ENCODE peak calls at places on chromosome 16, in four cellular contexts. One of them, this sample, is unnamed.

GRCh38 chr16:15934991-15935390 is 14.4 kb upstream of the ABCC1 start:
- DNase-seq in AG09309: no peak
- DNase-seq in GM06990: no peak
- DNase-seq in heart left ventricle: no peak
- DNase-seq in this sample: no peak

GRCh38 chr16:2473999-2474876 is 689 bp upstream of the TBC1D24 start:
- DNase-seq in heart left ventricle: peak
- DNase-seq in GM06990: peak
- DNase-seq in AG09309: no peak
- DNase-seq in this sample: peak

GRCh38 chr16:84818989-84819643 is 669 bp upstream of the CRISPLD2 start:
- DNase-seq in GM06990: no peak
- DNase-seq in heart left ventricle: no peak
- DNase-seq in AG09309: no peak
- DNase-seq in this sample: no peak

GRCh38 chr16:66443269-66443652 is 16.2 kb downstream of the BEAN1 start:
- DNase-seq in heart left ventricle: no peak
- DNase-seq in GM06990: no peak
- DNase-seq in AG09309: no peak
- DNase-seq in this sample: no peak

GRCh38 chr16:72029567-72030271 is 21.2 kb downstream of the DHODH start:
- DNase-seq in heart left ventricle: no peak
- DNase-seq in AG09309: no peak
- DNase-seq in GM06990: no peak
- DNase-seq in this sample: no peak

GRCh38 chr16:80804451-80805383 is at the start of gene CDYL2:
- DNase-seq in heart left ventricle: peak
- DNase-seq in GM06990: peak
- DNase-seq in AG09309: no peak
- DNase-seq in this sample: peak

GRCh38 chr16:49986351-49987124 is 38.5 kb upstream of the CNEP1R1 start:
- DNase-seq in heart left ventricle: no peak
- DNase-seq in GM06990: no peak
- DNase-seq in AG09309: peak
- DNase-seq in this sample: no peak

GRCh38 chr16:67552476-67552875 is 9.8 kb upstream of the CTCF start:
- DNase-seq in GM06990: no peak
- DNase-seq in heart left ventricle: no peak
- DNase-seq in AG09309: no peak
- DNase-seq in this sample: peak

GRCh38 chr16:57590654-57591085 is 37.8 kb upstream of the ADGRG1 start:
- DNase-seq in heart left ventricle: no peak
- DNase-seq in GM06990: no peak
- DNase-seq in AG09309: peak
- DNase-seq in this sample: no peak

GRCh38 chr16:57256601-57257395 is 11.7 kb downstream of the ARL2BP start:
- DNase-seq in AG09309: no peak
- DNase-seq in GM06990: no peak
- DNase-seq in heart left ventricle: peak
- DNase-seq in this sample: no peak

GRCh38 chr16:3513892-3514600 is 13.2 kb downstream of the CLUAP1 start:
- DNase-seq in AG09309: no peak
- DNase-seq in heart left ventricle: no peak
- DNase-seq in GM06990: no peak
- DNase-seq in this sample: peak

DNA sequence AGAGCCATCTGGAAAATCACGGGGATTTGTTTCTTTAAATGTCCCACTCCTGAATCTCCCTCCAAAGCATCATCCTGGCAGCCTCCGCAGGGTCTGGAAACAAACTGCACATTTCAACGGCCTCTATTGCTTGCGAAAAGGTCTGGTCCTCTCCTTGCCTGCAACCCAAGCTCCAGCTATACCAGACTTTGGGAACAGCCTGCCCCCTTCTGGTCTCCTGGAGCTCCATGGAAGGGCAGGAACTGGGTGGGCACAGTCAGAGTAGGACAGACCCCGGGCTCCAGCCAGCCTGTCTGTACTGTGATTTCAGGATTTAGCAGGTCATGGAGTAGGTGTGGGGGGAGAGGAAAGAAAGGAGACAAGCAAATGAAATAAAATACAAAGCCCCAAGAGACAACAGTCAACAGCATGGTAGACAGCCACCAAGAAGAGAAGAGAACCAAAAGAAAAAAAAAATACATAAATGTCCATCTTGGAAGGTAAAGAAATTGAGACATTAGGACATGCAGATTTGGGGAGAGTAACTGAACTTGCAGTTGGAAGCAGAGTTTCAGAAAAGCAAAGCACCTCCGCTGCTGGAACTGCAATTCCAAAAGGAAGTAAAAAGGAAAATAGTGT is 2.7 kb downstream of the XYLT1 start:
- DNase-seq in GM06990: peak
- DNase-seq in AG09309: no peak
- DNase-seq in heart left ventricle: peak
- DNase-seq in this sample: peak
- H3K4me3 ChIP-seq in GM06990: no peak
- H3K4me3 ChIP-seq in AG09309: peak
- H3K4me3 ChIP-seq in heart left ventricle: no peak
- H3K4me3 ChIP-seq in this sample: no peak

GRCh38 chr16:4762205-4762604 is 4.8 kb downstream of the ZNF500 start:
- DNase-seq in AG09309: no peak
- DNase-seq in GM06990: no peak
- DNase-seq in heart left ventricle: peak
- DNase-seq in this sample: no peak
- TF ChIP-seq CTCF in AG09309: no peak
- TF ChIP-seq CTCF in GM06990: no peak
- TF ChIP-seq CTCF in heart left ventricle: no peak
- TF ChIP-seq CTCF in this sample: no peak

GRCh38 chr16:89422527-89422904 is 67.8 kb downstream of the ANKRD11 start:
- DNase-seq in AG09309: no peak
- DNase-seq in heart left ventricle: peak
- DNase-seq in GM06990: peak
- DNase-seq in this sample: peak
- H3K4me3 ChIP-seq in AG09309: no peak
- H3K4me3 ChIP-seq in heart left ventricle: no peak
- H3K4me3 ChIP-seq in GM06990: peak
- H3K4me3 ChIP-seq in this sample: peak

DNA sequence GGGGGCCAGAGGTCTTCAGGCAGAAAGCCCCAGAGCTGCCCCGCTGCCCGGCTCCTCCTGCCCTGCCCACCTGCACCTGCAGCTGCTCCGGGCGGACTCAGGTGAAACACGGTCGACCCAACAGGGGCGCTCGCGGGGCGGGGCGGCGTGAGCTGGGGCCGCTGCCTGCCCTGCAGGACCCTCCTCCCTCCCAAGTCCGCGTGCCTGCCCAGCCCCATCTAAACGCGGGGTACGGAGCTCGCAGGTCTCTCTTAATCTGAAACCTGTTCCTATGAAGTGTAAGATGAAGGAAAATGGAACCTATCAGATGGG is 28.1 kb downstream of the GNPTG start:
- DNase-seq in GM06990: peak
- DNase-seq in heart left ventricle: no peak
- DNase-seq in AG09309: no peak
- DNase-seq in this sample: no peak
- TF ChIP-seq CTCF in GM06990: no peak
- TF ChIP-seq CTCF in heart left ventricle: no peak
- TF ChIP-seq CTCF in AG09309: no peak
- TF ChIP-seq CTCF in this sample: peak

DNA sequence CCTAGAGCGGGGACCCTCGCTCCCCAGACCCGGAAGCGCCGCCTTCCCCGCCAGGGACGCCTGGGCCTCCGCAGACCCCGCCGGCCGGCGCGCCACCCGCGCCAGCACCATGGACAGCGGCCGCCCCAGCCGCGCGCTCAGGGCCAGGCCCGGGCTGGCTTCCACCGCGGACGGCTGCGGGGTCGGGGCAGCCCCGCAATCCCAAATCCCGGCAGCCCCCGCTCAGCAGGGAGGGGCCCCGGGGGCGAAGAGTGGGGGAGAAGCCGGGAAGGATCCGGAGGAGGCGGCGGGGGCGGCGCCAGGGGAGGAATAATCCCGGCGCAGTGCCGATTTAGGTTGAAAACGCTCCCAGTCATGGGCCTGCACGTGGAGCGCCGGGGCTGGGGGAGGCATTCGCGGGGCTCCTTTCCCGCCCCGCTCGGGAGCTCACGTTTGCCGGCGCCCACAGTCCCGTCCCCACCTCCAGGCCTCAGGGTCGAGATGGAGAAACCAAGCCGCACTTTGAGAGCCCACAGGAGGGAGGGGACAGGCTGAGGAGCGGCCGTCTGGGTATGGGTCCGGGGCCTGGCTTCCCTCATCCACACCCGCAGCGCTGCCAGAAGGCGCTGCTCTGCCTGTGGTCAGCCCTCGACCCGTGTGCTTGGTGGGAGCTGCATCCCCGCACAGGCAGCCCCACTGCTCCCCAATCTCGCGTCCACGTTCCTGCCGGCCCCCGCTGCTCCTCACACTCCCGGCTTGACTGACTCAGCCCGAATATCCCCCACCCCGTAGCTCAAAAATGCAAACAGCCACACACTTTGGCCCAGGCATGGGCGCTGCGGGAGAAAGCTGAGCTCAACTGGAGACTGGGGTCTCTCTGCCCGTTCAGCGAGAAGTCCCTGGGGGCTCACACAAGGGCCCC is 4.7 kb downstream of the FBXL16 start:
- DNase-seq in GM06990: no peak
- DNase-seq in heart left ventricle: no peak
- DNase-seq in AG09309: no peak
- DNase-seq in this sample: no peak
- H3K4me3 ChIP-seq in GM06990: no peak
- H3K4me3 ChIP-seq in heart left ventricle: no peak
- H3K4me3 ChIP-seq in AG09309: no peak
- H3K4me3 ChIP-seq in this sample: no peak

GRCh38 chr16:88602091-88602490 is 31.9 kb downstream of the ZC3H18 start:
- DNase-seq in heart left ventricle: peak
- DNase-seq in GM06990: no peak
- DNase-seq in AG09309: no peak
- DNase-seq in this sample: no peak

GRCh38 chr16:88610080-88610479 is 28.3 kb upstream of the IL17C start:
- DNase-seq in GM06990: no peak
- DNase-seq in heart left ventricle: no peak
- DNase-seq in AG09309: no peak
- DNase-seq in this sample: no peak

GRCh38 chr16:88605186-88606145 is 32.9 kb upstream of the IL17C start:
- DNase-seq in heart left ventricle: peak
- DNase-seq in AG09309: no peak
- DNase-seq in GM06990: no peak
- DNase-seq in this sample: no peak

GRCh38 chr16:88608076-88608475 is 30.3 kb upstream of the IL17C start:
- DNase-seq in GM06990: no peak
- DNase-seq in heart left ventricle: peak
- DNase-seq in AG09309: no peak
- DNase-seq in this sample: no peak

GRCh38 chr16:88606146-88606757 is 32.1 kb upstream of the IL17C start:
- DNase-seq in GM06990: no peak
- DNase-seq in heart left ventricle: peak
- DNase-seq in AG09309: no peak
- DNase-seq in this sample: no peak
- TF ChIP-seq CTCF in GM06990: no peak
- TF ChIP-seq CTCF in heart left ventricle: no peak
- TF ChIP-seq CTCF in AG09309: no peak
- TF ChIP-seq CTCF in this sample: no peak